ENCODE peak calls at places on chromosomes 2 and 18, in six cellular contexts. G is uterus, Z is H9, O is T-helper 2 cell, F is stomach, Q is PC-3. R is an unnamed sample.

GRCh38 chr2:119083416-119083815 is 75.1 kb downstream of the C1QL2 start:
- DNase-seq in Z (no peak), G (no peak), F (no peak), Q (no peak), O (no peak), R (no peak)

GRCh38 chr18:58345064-58345463 is 283.8 kb downstream of the ALPK2 start:
- DNase-seq in F (no peak), O (no peak), Z (no peak), G (no peak), Q (no peak), R (no peak)

GRCh38 chr2:118878531-118879149 is 31.2 kb upstream of the EN1 start:
- DNase-seq in Z (no peak), O (no peak), G (no peak), Q (peak), F (no peak), R (no peak)

GRCh38 chr2:178452870-178453269 is 1.7 kb downstream of the PJVK start:
- DNase-seq in Q (no peak), O (no peak), Z (no peak), F (no peak), G (no peak), R (no peak)

GRCh38 chr2:134433469-134433868 is 179.6 kb downstream of the MGAT5 start:
- DNase-seq in O (no peak), F (peak), G (no peak), Q (no peak), Z (no peak), R (peak)

GRCh38 chr2:172614932-172615331 is 59.0 kb downstream of the PDK1 start:
- DNase-seq in Z (no peak), O (no peak), F (no peak), Q (no peak), G (no peak), R (no peak)

GRCh38 chr2:113200236-113200635 is 26.5 kb downstream of the PSD4 start:
- DNase-seq in O (no peak), Q (peak), Z (peak), G (no peak), F (no peak), R (no peak)

GRCh38 chr2:239257511-239257937 is 143.3 kb downstream of the HDAC4 start:
- DNase-seq in G (no peak), F (no peak), O (no peak), Z (no peak), Q (peak), R (no peak)

GRCh38 chr2:21175895-21176646 is 52.3 kb downstream of the TDRD15 start:
- DNase-seq in G (no peak), O (no peak), F (no peak), Z (no peak), Q (peak), R (no peak)

GRCh38 chr2:88658890-88659881 is 31.9 kb upstream of the EIF2AK3 start:
- DNase-seq in Z (peak), G (no peak), O (no peak), Q (peak), F (no peak), R (peak)

GRCh38 chr2:111176388-111176787 is 55.7 kb downstream of the BCL2L11 start:
- DNase-seq in O (no peak), Z (no peak), G (no peak), Q (no peak), F (peak), R (peak)

GRCh38 chr2:23926289-23926749 is 604 bp downstream of the ATAD2B start:
- DNase-seq in O (peak), F (peak), Z (peak), Q (no peak), G (no peak), R (peak)

R was measured in body of pancreas.